ENCODE peak calls at places on chromosome 12, in seven cellular contexts. One of them, this sample, is unnamed. For H3K9me3, the result is how much of the 10 kb centered on the place peaks cover.

GRCh38 chr12:4036872-4037271 is 163.7 kb upstream of the PARP11 start:
- DNase-seq in CD8-positive, alpha-beta T cell: no peak
- DNase-seq in sigmoid colon: no peak
- DNase-seq in tibial artery: no peak
- DNase-seq in tibial nerve: no peak
- DNase-seq in mesenchymal stem cell: no peak
- DNase-seq in CD8-positive, alpha-beta memory T cell: no peak
- DNase-seq in this sample: no peak

GRCh38 chr12:119988440-119988787 is 622 bp upstream of the BICDL1 start:
- DNase-seq in CD8-positive, alpha-beta T cell: no peak
- DNase-seq in sigmoid colon: no peak
- DNase-seq in tibial artery: no peak
- DNase-seq in tibial nerve: no peak
- DNase-seq in mesenchymal stem cell: peak
- DNase-seq in CD8-positive, alpha-beta memory T cell: no peak
- DNase-seq in this sample: no peak

GRCh38 chr12:103392722-103393121 is 103.0 kb downstream of the C12orf42 start:
- DNase-seq in CD8-positive, alpha-beta T cell: no peak
- DNase-seq in sigmoid colon: no peak
- DNase-seq in tibial artery: no peak
- DNase-seq in tibial nerve: no peak
- DNase-seq in mesenchymal stem cell: no peak
- DNase-seq in CD8-positive, alpha-beta memory T cell: no peak
- DNase-seq in this sample: no peak

GRCh38 chr12:128619263-128619662 is 204.5 kb downstream of the SLC15A4 start:
- DNase-seq in CD8-positive, alpha-beta T cell: no peak
- DNase-seq in sigmoid colon: no peak
- DNase-seq in tibial artery: no peak
- DNase-seq in tibial nerve: no peak
- DNase-seq in mesenchymal stem cell: no peak
- DNase-seq in CD8-positive, alpha-beta memory T cell: no peak
- DNase-seq in this sample: no peak

GRCh38 chr12:57850924-57851323 is 4.4 kb upstream of the CTDSP2 start:
- DNase-seq in CD8-positive, alpha-beta T cell: no peak
- DNase-seq in sigmoid colon: no peak
- DNase-seq in tibial artery: no peak
- DNase-seq in tibial nerve: no peak
- DNase-seq in mesenchymal stem cell: no peak
- DNase-seq in CD8-positive, alpha-beta memory T cell: no peak
- DNase-seq in this sample: no peak

GRCh38 chr12:31363416-31363809 is 37.5 kb upstream of the SINHCAF start:
- DNase-seq in CD8-positive, alpha-beta T cell: no peak
- DNase-seq in sigmoid colon: no peak
- DNase-seq in tibial artery: no peak
- DNase-seq in tibial nerve: no peak
- DNase-seq in mesenchymal stem cell: no peak
- DNase-seq in CD8-positive, alpha-beta memory T cell: no peak
- DNase-seq in this sample: no peak

GRCh38 chr12:16568873-16569272 is 37.1 kb downstream of the LMO3 start:
- DNase-seq in CD8-positive, alpha-beta T cell: no peak
- DNase-seq in sigmoid colon: no peak
- DNase-seq in tibial artery: no peak
- DNase-seq in tibial nerve: no peak
- DNase-seq in mesenchymal stem cell: no peak
- DNase-seq in CD8-positive, alpha-beta memory T cell: no peak
- DNase-seq in this sample: no peak

GRCh38 chr12:1297639-1298038 is 296.7 kb downstream of the FBXL14 start:
- DNase-seq in CD8-positive, alpha-beta T cell: no peak
- DNase-seq in sigmoid colon: no peak
- DNase-seq in tibial artery: no peak
- DNase-seq in tibial nerve: no peak
- DNase-seq in mesenchymal stem cell: peak
- DNase-seq in CD8-positive, alpha-beta memory T cell: no peak
- DNase-seq in this sample: no peak

GRCh38 chr12:182381-182883 is 31.5 kb downstream of the SLC6A12 start:
- DNase-seq in CD8-positive, alpha-beta T cell: no peak
- DNase-seq in sigmoid colon: no peak
- DNase-seq in tibial artery: no peak
- DNase-seq in tibial nerve: no peak
- DNase-seq in mesenchymal stem cell: peak
- DNase-seq in CD8-positive, alpha-beta memory T cell: no peak
- DNase-seq in this sample: no peak

GRCh38 chr12:49832836-49833421 is 4.7 kb upstream of the NCKAP5L start:
- DNase-seq in CD8-positive, alpha-beta T cell: no peak
- DNase-seq in sigmoid colon: no peak
- DNase-seq in tibial artery: no peak
- DNase-seq in tibial nerve: no peak
- DNase-seq in mesenchymal stem cell: peak
- DNase-seq in CD8-positive, alpha-beta memory T cell: no peak
- DNase-seq in this sample: no peak

GRCh38 chr12:685388-685787 is 22.1 kb upstream of the NINJ2 start:
- DNase-seq in CD8-positive, alpha-beta T cell: peak
- DNase-seq in sigmoid colon: no peak
- DNase-seq in tibial artery: no peak
- DNase-seq in tibial nerve: no peak
- DNase-seq in mesenchymal stem cell: peak
- DNase-seq in CD8-positive, alpha-beta memory T cell: peak
- DNase-seq in this sample: no peak

GRCh38 chr12:58877243-58877743 is 43.0 kb downstream of the LRIG3 start:
- DNase-seq in CD8-positive, alpha-beta T cell: no peak
- DNase-seq in sigmoid colon: no peak
- DNase-seq in tibial artery: no peak
- DNase-seq in tibial nerve: peak
- DNase-seq in mesenchymal stem cell: peak
- DNase-seq in CD8-positive, alpha-beta memory T cell: no peak
- DNase-seq in this sample: no peak

GRCh38 chr12:49389092-49389703 is 21.9 kb downstream of the SPATS2 start:
- DNase-seq in CD8-positive, alpha-beta T cell: peak
- DNase-seq in sigmoid colon: no peak
- DNase-seq in tibial artery: peak
- DNase-seq in tibial nerve: peak
- DNase-seq in mesenchymal stem cell: no peak
- DNase-seq in CD8-positive, alpha-beta memory T cell: peak
- DNase-seq in this sample: peak

GRCh38 chr12:115134298-115134697 is 450.3 kb upstream of the TBX3 start:
- DNase-seq in CD8-positive, alpha-beta T cell: no peak
- DNase-seq in sigmoid colon: no peak
- DNase-seq in tibial artery: no peak
- DNase-seq in tibial nerve: no peak
- DNase-seq in mesenchymal stem cell: no peak
- DNase-seq in CD8-positive, alpha-beta memory T cell: no peak
- DNase-seq in this sample: no peak

GRCh38 chr12:96948782-96949181 is 41.7 kb downstream of the NEDD1 start:
- DNase-seq in CD8-positive, alpha-beta T cell: no peak
- DNase-seq in sigmoid colon: no peak
- DNase-seq in tibial artery: no peak
- DNase-seq in tibial nerve: no peak
- DNase-seq in mesenchymal stem cell: no peak
- DNase-seq in CD8-positive, alpha-beta memory T cell: no peak
- DNase-seq in this sample: no peak

GRCh38 chr12:19474147-19474546 is 34.9 kb downstream of the AEBP2 start:
- DNase-seq in CD8-positive, alpha-beta T cell: no peak
- DNase-seq in sigmoid colon: no peak
- DNase-seq in tibial artery: no peak
- DNase-seq in tibial nerve: no peak
- DNase-seq in mesenchymal stem cell: no peak
- DNase-seq in CD8-positive, alpha-beta memory T cell: no peak
- DNase-seq in this sample: no peak

GRCh38 chr12:96208346-96208745 is 14.2 kb downstream of the ELK3 start:
- DNase-seq in CD8-positive, alpha-beta T cell: no peak
- DNase-seq in sigmoid colon: no peak
- DNase-seq in tibial artery: no peak
- DNase-seq in tibial nerve: no peak
- DNase-seq in mesenchymal stem cell: peak
- DNase-seq in CD8-positive, alpha-beta memory T cell: no peak
- DNase-seq in this sample: no peak

GRCh38 chr12:54014315-54015209 is 5.8 kb downstream of the HOXC8 start:
- DNase-seq in CD8-positive, alpha-beta T cell: no peak
- DNase-seq in sigmoid colon: no peak
- DNase-seq in tibial artery: no peak
- DNase-seq in tibial nerve: no peak
- DNase-seq in mesenchymal stem cell: no peak
- DNase-seq in CD8-positive, alpha-beta memory T cell: no peak
- DNase-seq in this sample: no peak

GRCh38 chr12:3523058-3523457 is 32.1 kb downstream of the PRMT8 start:
- DNase-seq in CD8-positive, alpha-beta T cell: no peak
- DNase-seq in sigmoid colon: no peak
- DNase-seq in tibial artery: no peak
- DNase-seq in tibial nerve: no peak
- DNase-seq in mesenchymal stem cell: no peak
- DNase-seq in CD8-positive, alpha-beta memory T cell: no peak
- DNase-seq in this sample: no peak

GRCh38 chr12:122959566-122960192 is 6.6 kb downstream of the ABCB9 start:
- DNase-seq in CD8-positive, alpha-beta T cell: no peak
- DNase-seq in sigmoid colon: no peak
- DNase-seq in tibial artery: no peak
- DNase-seq in tibial nerve: no peak
- DNase-seq in mesenchymal stem cell: no peak
- DNase-seq in CD8-positive, alpha-beta memory T cell: no peak
- DNase-seq in this sample: no peak

GRCh38 chr12:122961551-122962329 is 4.5 kb downstream of the ABCB9 start:
- DNase-seq in CD8-positive, alpha-beta T cell: no peak
- DNase-seq in sigmoid colon: no peak
- DNase-seq in tibial artery: no peak
- DNase-seq in tibial nerve: no peak
- DNase-seq in mesenchymal stem cell: no peak
- DNase-seq in CD8-positive, alpha-beta memory T cell: no peak
- DNase-seq in this sample: no peak

GRCh38 chr12:122963928-122964240 is 2.4 kb downstream of the ABCB9 start:
- DNase-seq in CD8-positive, alpha-beta T cell: no peak
- DNase-seq in sigmoid colon: no peak
- DNase-seq in tibial artery: no peak
- DNase-seq in tibial nerve: no peak
- DNase-seq in mesenchymal stem cell: no peak
- DNase-seq in CD8-positive, alpha-beta memory T cell: no peak
- DNase-seq in this sample: no peak

GRCh38 chr12:122958198-122958888 is 7.9 kb downstream of the ABCB9 start:
- DNase-seq in CD8-positive, alpha-beta T cell: no peak
- DNase-seq in sigmoid colon: no peak
- DNase-seq in tibial artery: no peak
- DNase-seq in tibial nerve: no peak
- DNase-seq in mesenchymal stem cell: no peak
- DNase-seq in CD8-positive, alpha-beta memory T cell: no peak
- DNase-seq in this sample: no peak

DNA sequence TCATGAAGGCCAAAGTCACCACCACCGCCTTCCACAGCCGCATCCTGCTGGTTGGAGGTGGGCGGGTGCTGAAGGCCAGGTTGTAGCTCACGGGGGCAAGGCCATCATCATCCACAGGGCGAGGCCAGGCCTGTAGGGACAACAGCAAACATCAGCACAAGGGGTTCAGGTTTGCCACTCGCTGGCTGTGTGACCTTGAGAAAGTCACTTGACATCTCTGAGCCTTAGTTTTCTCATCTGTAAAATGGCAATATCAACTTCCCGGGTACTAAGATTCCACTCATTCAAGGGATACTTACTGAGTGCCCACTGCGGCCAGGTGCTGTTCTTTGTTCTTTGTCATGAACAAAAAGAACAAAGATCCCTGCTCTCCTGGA is 6.1 kb downstream of the ABCB9 start:
- DNase-seq in CD8-positive, alpha-beta T cell: no peak
- DNase-seq in sigmoid colon: no peak
- DNase-seq in tibial artery: no peak
- DNase-seq in tibial nerve: no peak
- DNase-seq in mesenchymal stem cell: no peak
- DNase-seq in CD8-positive, alpha-beta memory T cell: no peak
- DNase-seq in this sample: no peak
- H3K9me3 ChIP-seq in CD8-positive, alpha-beta T cell: under half
- H3K9me3 ChIP-seq in sigmoid colon: under half
- H3K9me3 ChIP-seq in tibial artery: under half
- H3K9me3 ChIP-seq in tibial nerve: under half
- H3K9me3 ChIP-seq in mesenchymal stem cell: under half
- H3K9me3 ChIP-seq in CD8-positive, alpha-beta memory T cell: under half
- H3K9me3 ChIP-seq in this sample: under half

GRCh38 chr12:65565601-65566560 is 258.4 kb upstream of the HMGA2 start:
- DNase-seq in CD8-positive, alpha-beta T cell: no peak
- DNase-seq in sigmoid colon: no peak
- DNase-seq in tibial artery: no peak
- DNase-seq in tibial nerve: no peak
- DNase-seq in mesenchymal stem cell: peak
- DNase-seq in CD8-positive, alpha-beta memory T cell: no peak
- DNase-seq in this sample: no peak
- H3K27ac ChIP-seq in CD8-positive, alpha-beta T cell: no peak
- H3K27ac ChIP-seq in sigmoid colon: no peak
- H3K27ac ChIP-seq in tibial artery: no peak
- H3K27ac ChIP-seq in tibial nerve: no peak
- H3K27ac ChIP-seq in mesenchymal stem cell: peak
- H3K27ac ChIP-seq in CD8-positive, alpha-beta memory T cell: no peak
- H3K27ac ChIP-seq in this sample: no peak

DNA sequence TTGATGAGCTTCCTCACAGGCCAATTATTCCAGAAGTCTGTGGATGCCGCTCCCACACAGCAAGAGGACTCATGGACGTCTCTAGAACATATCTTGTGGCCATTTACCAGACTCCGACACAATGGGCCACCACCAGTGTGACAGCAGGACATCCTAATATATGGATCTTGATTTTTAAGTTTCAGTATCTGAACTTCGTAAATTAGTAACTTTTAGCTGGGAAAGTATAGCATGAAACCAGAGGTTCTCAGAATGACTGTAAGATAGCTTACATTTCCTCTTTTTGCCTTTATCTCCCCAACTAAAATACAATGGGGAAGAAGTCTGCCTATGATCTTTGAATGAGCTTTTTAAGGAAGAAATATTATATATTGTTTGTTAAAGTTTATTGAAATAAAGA is 87.0 kb downstream of the DNAI7 start:
- DNase-seq in CD8-positive, alpha-beta T cell: no peak
- DNase-seq in sigmoid colon: no peak
- DNase-seq in tibial artery: no peak
- DNase-seq in tibial nerve: no peak
- DNase-seq in mesenchymal stem cell: no peak
- DNase-seq in CD8-positive, alpha-beta memory T cell: no peak
- DNase-seq in this sample: no peak
- H3K4me3 ChIP-seq in CD8-positive, alpha-beta T cell: no peak
- H3K4me3 ChIP-seq in sigmoid colon: no peak
- H3K4me3 ChIP-seq in tibial artery: no peak
- H3K4me3 ChIP-seq in tibial nerve: no peak
- H3K4me3 ChIP-seq in mesenchymal stem cell: no peak
- H3K4me3 ChIP-seq in CD8-positive, alpha-beta memory T cell: no peak
- H3K4me3 ChIP-seq in this sample: no peak

DNA sequence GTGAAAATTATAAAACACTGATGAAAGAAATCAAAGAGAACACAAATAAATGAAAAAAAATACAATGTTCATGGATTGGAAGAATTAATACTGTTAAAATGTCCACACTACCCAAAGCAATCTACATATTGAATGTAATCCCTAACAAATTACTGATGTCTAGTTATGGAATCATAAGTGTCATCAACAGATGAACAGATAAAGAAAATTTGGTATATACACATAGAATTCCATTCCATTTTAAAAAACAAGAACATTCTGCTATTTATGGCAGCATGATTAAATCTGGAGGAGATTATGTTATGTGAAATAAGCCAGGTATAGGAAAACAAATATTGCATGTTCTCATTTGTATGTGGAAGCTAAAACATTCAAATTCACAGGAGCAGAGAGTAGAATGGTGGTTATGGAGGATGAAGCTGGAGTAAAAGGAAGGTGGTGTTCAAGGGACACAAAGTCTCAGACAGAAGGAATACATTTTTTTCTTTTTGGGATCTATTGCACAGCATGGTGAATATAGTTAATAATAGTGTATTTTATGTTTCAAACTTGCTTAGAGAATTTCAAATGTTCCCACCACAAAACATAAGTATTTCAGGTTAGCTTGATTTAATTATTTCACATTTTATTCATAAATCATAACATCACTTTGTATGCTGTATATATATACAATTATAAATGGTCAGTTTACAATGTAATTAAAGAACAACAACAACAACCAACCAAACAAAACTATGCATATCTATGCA is 28.5 kb downstream of the A2M start:
- DNase-seq in CD8-positive, alpha-beta T cell: no peak
- DNase-seq in sigmoid colon: no peak
- DNase-seq in tibial artery: no peak
- DNase-seq in tibial nerve: no peak
- DNase-seq in mesenchymal stem cell: no peak
- DNase-seq in CD8-positive, alpha-beta memory T cell: no peak
- DNase-seq in this sample: no peak
- H3K9me3 ChIP-seq in CD8-positive, alpha-beta T cell: under half
- H3K9me3 ChIP-seq in sigmoid colon: under half
- H3K9me3 ChIP-seq in tibial artery: under half
- H3K9me3 ChIP-seq in tibial nerve: under half
- H3K9me3 ChIP-seq in mesenchymal stem cell: under half
- H3K9me3 ChIP-seq in CD8-positive, alpha-beta memory T cell: under half
- H3K9me3 ChIP-seq in this sample: under half